ENCODE peak calls at places on chromosomes 6 and 20, in eight cellular contexts. V, G, Y, P, H, O, C and X are unnamed samples.

GRCh38 chr20:19995220-19995863 is 21.8 kb upstream of the NAA20 start:
- DNase-seq in H (peak), P (no peak), Y (no peak), C (peak), O (no peak), V (peak), G (peak), X (peak)

GRCh38 chr20:48606841-48607543 is 220.8 kb downstream of the PREX1 start:
- DNase-seq in O (no peak), V (no peak), G (no peak), C (no peak), P (peak), H (no peak), Y (no peak), X (no peak)

GRCh38 chr6:45577836-45578504 is 200.2 kb upstream of the SUPT3H start:
- DNase-seq in H (no peak), C (no peak), O (no peak), G (no peak), P (no peak), Y (no peak), V (no peak), X (no peak)

GRCh38 chr6:158879180-158879579 is 60.0 kb upstream of the EZR start:
- DNase-seq in V (peak), P (no peak), O (no peak), H (no peak), G (no peak), C (peak), Y (no peak), X (no peak)

GRCh38 chr20:41183391-41183790 is 46.0 kb downstream of the PLCG1 start:
- DNase-seq in G (no peak), Y (no peak), P (no peak), C (no peak), O (no peak), V (peak), H (no peak), X (no peak)

GRCh38 chr20:52226370-52226769 is 34.8 kb upstream of the ZFP64 start:
- DNase-seq in C (no peak), P (no peak), O (no peak), G (no peak), H (no peak), V (peak), Y (no peak), X (no peak)

GRCh38 chr6:156645106-156645505 is 132.1 kb upstream of the ARID1B start:
- DNase-seq in Y (no peak), V (no peak), P (no peak), G (no peak), H (no peak), O (no peak), C (no peak), X (no peak)

GRCh38 chr6:116127771-116128493 is 2.0 kb upstream of the COL10A1 start:
- DNase-seq in O (no peak), V (no peak), G (peak), H (no peak), C (no peak), P (no peak), Y (no peak), X (no peak)

GRCh38 chr20:10216146-10216741 is 2.4 kb upstream of the SNAP25 start:
- DNase-seq in Y (no peak), P (no peak), H (no peak), O (no peak), G (no peak), C (peak), V (no peak), X (no peak)

GRCh38 chr20:38186788-38187221 is 21.7 kb upstream of the TGM2 start:
- DNase-seq in Y (no peak), C (peak), V (no peak), O (no peak), G (peak), P (no peak), H (peak), X (no peak)

GRCh38 chr6:3320238-3320637 is 61.5 kb downstream of the PSMG4 start:
- DNase-seq in G (no peak), V (no peak), H (no peak), C (no peak), O (no peak), P (no peak), Y (no peak), X (no peak)

GRCh38 chr20:49712918-49713778 is 530 bp downstream of the B4GALT5 start:
- DNase-seq in C (peak), G (no peak), P (peak), V (peak), O (peak), H (no peak), Y (peak), X (peak)